ENCODE peak calls at places on chromosomes 13 and 19, in six cellular contexts. X is K562, U is GM12892, I is HepG2, B is GM12878, K is H1. Z is an unnamed sample.

GRCh38 chr13:39350461-39350881 is 252.5 kb downstream of the LHFPL6 start:
- DNase-seq in K (no peak), B (no peak), I (no peak), U (no peak), X (no peak), Z (no peak)

GRCh38 chr13:46728777-46729176 is 68.2 kb downstream of the ESD start:
- DNase-seq in X (peak; percentile 19), K (no peak), U (no peak), I (peak; percentile 21), B (no peak), Z (no peak)

GRCh38 chr13:36915891-36916640 is 4.0 kb downstream of the SMAD9 start:
- DNase-seq in K (no peak), B (no peak), I (no peak), X (no peak), U (no peak), Z (no peak)

GRCh38 chr13:103299079-103299478 is 232.9 kb upstream of the SLC10A2 start:
- DNase-seq in U (no peak), X (no peak), I (no peak), K (peak; percentile 76), B (no peak), Z (no peak)

GRCh38 chr13:101567841-101568240 is 115.4 kb downstream of the ITGBL1 start:
- DNase-seq in K (no peak), I (no peak), U (no peak), X (no peak), B (no peak), Z (no peak)

GRCh38 chr13:32225494-32225931 is 89.7 kb downstream of the ZAR1L start:
- DNase-seq in B (no peak), K (no peak), I (no peak), X (no peak), U (no peak), Z (no peak)

GRCh38 chr19:9324584-9324962 is 594 bp downstream of the ZNF559 start:
- DNase-seq in I (no peak), B (no peak), U (no peak), X (no peak), K (no peak), Z (no peak)

GRCh38 chr13:89199138-89199537 is 1528.0 kb downstream of the SLITRK5 start:
- DNase-seq in K (no peak), X (no peak), U (no peak), I (no peak), B (no peak), Z (no peak)

GRCh38 chr13:106561551-106562170 is 6.3 kb downstream of the ARGLU1 start:
- DNase-seq in X (no peak), B (peak; percentile 55), U (peak; percentile 16), K (no peak), I (no peak), Z (peak; percentile 14)

GRCh38 chr19:46065486-46065885 is 24.7 kb upstream of the IGFL4 start:
- DNase-seq in B (no peak), X (no peak), K (no peak), I (no peak), U (no peak), Z (no peak)

GRCh38 chr13:113981611-113982295 is 7.9 kb upstream of the C13orf46 start:
- DNase-seq in K (no peak), I (no peak), X (no peak), U (no peak), B (no peak), Z (no peak)

GRCh38 chr13:33543631-33544030 is 258.1 kb upstream of the STARD13 start:
- DNase-seq in U (no peak), X (no peak), I (no peak), B (no peak), K (no peak), Z (no peak)

GRCh38 chr13:46350003-46350402 is 37.0 kb downstream of the RUBCNL start:
- DNase-seq in U (no peak), K (no peak), I (no peak), X (no peak), B (no peak), Z (no peak)

GRCh38 chr19:50728084-50728737 is 5.0 kb downstream of the CLEC11A start:
- DNase-seq in X (peak; percentile 95), I (peak; percentile 20), U (no peak), K (peak; percentile 95), B (no peak), Z (no peak)

GRCh38 chr19:32878988-32879387 is 9.4 kb upstream of the SLC7A9 start:
- DNase-seq in X (no peak), U (no peak), I (no peak), B (no peak), K (peak; percentile 28), Z (no peak)

GRCh38 chr19:10921199-10921879 is 7.1 kb downstream of the YIPF2 start:
- DNase-seq in K (no peak), I (no peak), U (no peak), X (no peak), B (no peak), Z (no peak)

GRCh38 chr19:18122860-18123795 is 25.6 kb downstream of the MAST3 start:
- DNase-seq in K (no peak), I (no peak), X (no peak), U (no peak), B (no peak), Z (no peak)

GRCh38 chr19:42325308-42325895 is at the start of gene MEGF8:
- DNase-seq in U (peak; percentile 95), X (peak; percentile 97), I (peak; percentile 97), K (peak; percentile 96), B (peak; percentile 98), Z (peak; percentile 98)
- TF ChIP-seq POLR2A in U (peak; percentile 71), X (peak; percentile 79), I (peak; percentile 73), K (peak; percentile 69), B (peak; percentile 85), Z (no peak)

GRCh38 chr13:62250501-62251175 is 835.0 kb upstream of the PCDH20 start:
- DNase-seq in X (no peak), U (no peak), K (no peak), B (no peak), I (no peak), Z (no peak)
- TF ChIP-seq TAF1 in X (no peak), U (no peak), K (no peak), B (no peak), I (no peak), Z (no peak)

GRCh38 chr13:41059896-41060722 is 1.2 kb upstream of the WBP4 start:
- DNase-seq in U (peak; percentile 47), B (peak; percentile 51), K (peak; percentile 86), I (peak; percentile 92), X (peak; percentile 73), Z (peak; percentile 30)
- TF ChIP-seq POLR2A in U (peak; percentile 70), B (peak; percentile 74), K (peak; percentile 72), I (peak; percentile 76), X (peak; percentile 65), Z (no peak)

DNA sequence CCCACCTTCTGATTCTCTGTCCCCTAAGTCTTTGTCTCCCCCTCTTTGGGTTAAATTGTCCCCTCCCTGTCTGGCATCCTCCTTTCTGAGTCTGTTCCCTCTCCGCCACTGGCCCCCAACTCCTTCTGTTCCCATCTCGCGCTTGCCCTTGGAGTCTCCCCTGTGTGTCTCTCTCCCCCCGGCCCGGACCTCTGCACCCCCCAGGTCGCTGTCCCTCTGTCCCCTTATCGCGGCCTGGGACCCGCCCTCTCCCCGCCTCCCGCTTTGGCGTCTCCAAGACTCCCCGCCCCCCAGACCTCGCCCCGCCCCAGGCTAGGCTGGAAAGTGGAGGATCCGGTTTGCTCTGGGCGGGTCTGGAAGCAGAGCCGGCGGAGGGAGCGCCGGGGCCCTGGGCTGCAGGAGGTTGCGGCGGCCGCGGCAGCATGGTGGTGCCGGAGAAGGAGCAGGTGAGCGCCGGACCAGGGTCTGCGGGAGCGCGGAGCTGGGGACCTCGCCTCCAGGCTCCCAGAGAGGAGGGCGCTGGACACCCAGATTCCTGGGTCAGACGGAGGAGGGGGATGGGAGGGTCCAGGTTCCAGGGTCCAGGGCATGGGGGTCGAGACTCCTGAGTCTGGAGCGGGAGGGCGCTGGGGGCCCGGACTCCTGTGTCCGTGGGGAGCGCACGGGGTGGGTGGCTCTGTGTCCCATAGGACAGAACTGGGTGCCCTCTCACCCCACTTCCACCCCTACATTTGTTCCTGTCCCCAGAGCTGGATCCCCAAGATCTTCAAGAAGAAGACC is at the start of gene TRPM4:
- DNase-seq in K (peak; percentile 95), B (no peak), I (peak; percentile 61), U (no peak), X (peak; percentile 88), Z (no peak)
- TF ChIP-seq TAF1 in K (peak; percentile 85), B (no peak), I (peak; percentile 68), U (no peak), X (peak; percentile 86), Z (no peak)

GRCh38 chr19:47716270-47716937 is 3.2 kb downstream of the EHD2 start:
- DNase-seq in K (no peak), B (no peak), U (no peak), I (no peak), X (no peak), Z (no peak)

GRCh38 chr19:47711652-47712239 is 1.5 kb upstream of the EHD2 start:
- DNase-seq in X (no peak), K (no peak), B (no peak), I (peak; percentile 28), U (no peak), Z (no peak)

GRCh38 chr19:47714339-47714738 is 1.1 kb downstream of the EHD2 start:
- DNase-seq in U (no peak), K (no peak), B (no peak), I (no peak), X (no peak), Z (no peak)

GRCh38 chr19:47719047-47719885 is 6.0 kb downstream of the EHD2 start:
- DNase-seq in B (no peak), K (no peak), U (no peak), X (no peak), I (peak; percentile 44), Z (no peak)

GRCh38 chr19:47713046-47714021 is at the start of gene EHD2:
- DNase-seq in I (no peak), B (no peak), U (no peak), X (peak; percentile 97), K (peak; percentile 89), Z (peak; percentile 62)
- TF ChIP-seq POLR2A in I (no peak), B (no peak), U (no peak), X (peak; percentile 63), K (no peak), Z (no peak)

GRCh38 chr13:45321230-45321629 is 19.8 kb downstream of the TPT1 start:
- DNase-seq in U (no peak), X (no peak), K (no peak), B (no peak), I (no peak), Z (no peak)
- TF ChIP-seq TAF1 in U (no peak), X (no peak), K (no peak), B (no peak), I (no peak), Z (no peak)